ENCODE peak calls at places on chromosomes 6 and 20, in eight cellular contexts. S is lower lobe of right lung; M is pancreas; E is right cardiac atrium; R is neural progenitor cell; P is CD8-positive, alpha-beta T cell; V is fibroblast of lung; Q is MM.1S. H is an unnamed sample.
A peak's percentile ranks its signal among the peaks of the same experiment; 100 is the strongest.

GRCh38 chr20:63955281-63955845 is 853 bp downstream of the UCKL1 start:
- DNase-seq in Q (no peak), P (peak; percentile 48), S (peak; percentile 74), R (peak; percentile 70), E (peak; percentile 64), M (peak; percentile 52), V (peak; percentile 33), H (peak; percentile 58)

GRCh38 chr6:138577151-138577915 is 78.0 kb upstream of the NHSL1 start:
- DNase-seq in E (no peak), Q (no peak), M (no peak), R (peak; percentile 38), V (no peak), S (no peak), P (no peak), H (no peak)

GRCh38 chr6:33105386-33105785 is 29.6 kb downstream of the HLA-DPB1 start:
- DNase-seq in E (no peak), S (no peak), V (no peak), P (no peak), R (no peak), Q (no peak), M (no peak), H (no peak)

GRCh38 chr6:73200735-73201134 is 24.6 kb downstream of the KHDC1L start:
- DNase-seq in P (no peak), M (no peak), S (no peak), R (no peak), V (no peak), E (no peak), Q (no peak), H (no peak)

GRCh38 chr6:28490191-28490890 is 25.3 kb downstream of the GPX6 start:
- DNase-seq in R (peak; percentile 26), S (no peak), Q (no peak), E (no peak), V (no peak), P (no peak), M (no peak), H (peak; percentile 12)

GRCh38 chr6:160990847-160991410 is 640 bp upstream of the MAP3K4 start:
- DNase-seq in M (no peak), V (no peak), E (no peak), S (no peak), Q (no peak), P (no peak), R (no peak), H (no peak)

GRCh38 chr6:160461641-160462040 is 113.5 kb downstream of the SLC22A3 start:
- DNase-seq in E (no peak), P (peak; percentile 17), S (no peak), R (no peak), Q (no peak), V (peak; percentile 12), M (no peak), H (no peak)

GRCh38 chr6:155188707-155189496 is 74.9 kb upstream of the CLDN20 start:
- DNase-seq in M (no peak), V (peak; percentile 99), R (no peak), E (no peak), P (no peak), S (no peak), Q (no peak), H (peak; percentile 75)

GRCh38 chr6:45377041-45377554 is 636 bp downstream of the SUPT3H start:
- DNase-seq in V (peak; percentile 31), E (no peak), Q (peak; percentile 17), S (no peak), M (no peak), P (no peak), R (no peak), H (no peak)

GRCh38 chr6:100456881-100457220 is 7.9 kb downstream of the SIM1 start:
- DNase-seq in E (no peak), V (no peak), P (no peak), S (no peak), R (no peak), M (no peak), Q (no peak), H (no peak)

GRCh38 chr6:100457251-100457990 is 7.3 kb downstream of the SIM1 start:
- DNase-seq in E (no peak), R (peak; percentile 60), S (no peak), V (no peak), P (no peak), M (no peak), Q (no peak), H (no peak)

GRCh38 chr6:100459291-100459690 is 5.4 kb downstream of the SIM1 start:
- DNase-seq in P (no peak), V (no peak), E (no peak), M (no peak), Q (no peak), S (no peak), R (no peak), H (no peak)

GRCh38 chr6:100460650-100461204 is 4.0 kb downstream of the SIM1 start:
- DNase-seq in E (no peak), V (no peak), S (no peak), Q (no peak), P (no peak), M (no peak), R (peak; percentile 71), H (peak; percentile 31)

GRCh38 chr6:100458841-100459154 is 5.9 kb downstream of the SIM1 start:
- DNase-seq in E (no peak), R (no peak), S (no peak), P (no peak), V (no peak), M (no peak), Q (no peak), H (no peak)
- H3K4me3 ChIP-seq in E (no peak overlapping the region), R (no peak overlapping the region), S (no peak overlapping the region), P (no peak overlapping the region), V (no peak overlapping the region), M (peak overlapping the region; percentile 24), Q (no peak overlapping the region), H (no peak overlapping the region)

DNA sequence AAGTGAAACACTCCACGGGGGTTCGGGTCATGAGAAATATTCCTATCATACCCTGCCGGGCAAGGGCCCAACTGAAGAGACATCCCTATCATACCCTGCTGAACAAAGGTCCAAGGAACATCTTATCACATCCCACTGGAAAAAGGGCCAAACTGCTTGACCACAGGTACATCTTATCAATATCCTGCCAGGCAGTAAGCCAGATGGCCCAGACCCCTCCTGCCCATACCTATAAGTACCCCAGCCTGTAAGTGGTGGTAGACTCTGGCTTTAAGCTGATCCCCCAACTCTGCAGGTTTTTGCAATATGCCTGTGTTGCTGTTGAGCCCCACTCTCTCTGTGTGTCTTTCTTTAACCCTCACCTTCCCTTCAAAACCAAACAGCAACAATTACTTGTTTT is 51.6 kb downstream of the ZNF334 start:
- DNase-seq in Q (no peak), V (no peak), S (no peak), E (no peak), M (no peak), P (no peak), R (no peak), H (no peak)
- H3K27me3 ChIP-seq in Q (peaks cover 6% of the 10 kb centered on the region), V (peaks cover 3% of the 10 kb centered on the region), S (peaks cover 13% of the 10 kb centered on the region), E (no peaks in the 10 kb centered on the region), M (no peaks in the 10 kb centered on the region), P (no peaks in the 10 kb centered on the region), R (no peaks in the 10 kb centered on the region), H (no peaks in the 10 kb centered on the region)

GRCh38 chr6:41036601-41037000 is 2.4 kb downstream of the UNC5CL start:
- DNase-seq in P (no peak), S (no peak), M (no peak), Q (no peak), E (no peak), V (no peak), R (no peak), H (no peak)
- H3K9me3 ChIP-seq in P (no peaks in the 10 kb centered on the region), S (no peaks in the 10 kb centered on the region), M (no peaks in the 10 kb centered on the region), Q (no peaks in the 10 kb centered on the region), E (no peaks in the 10 kb centered on the region), V (no peaks in the 10 kb centered on the region), R (no peaks in the 10 kb centered on the region), H (no peaks in the 10 kb centered on the region)

GRCh38 chr20:61391185-61391584 is 139.1 kb downstream of the CDH4 start:
- DNase-seq in P (no peak), Q (no peak), S (no peak), V (no peak), R (no peak), M (no peak), E (no peak), H (no peak)

GRCh38 chr20:61387961-61388360 is 135.9 kb downstream of the CDH4 start:
- DNase-seq in S (no peak), M (no peak), R (no peak), P (no peak), Q (no peak), V (no peak), E (no peak), H (no peak)

GRCh38 chr20:61387204-61387958 is 135.3 kb downstream of the CDH4 start:
- DNase-seq in E (peak; percentile 33), S (no peak), V (peak; percentile 51), P (no peak), R (peak; percentile 52), Q (no peak), M (peak; percentile 45), H (peak; percentile 64)

GRCh38 chr20:61391812-61392520 is 139.9 kb downstream of the CDH4 start:
- DNase-seq in S (no peak), M (no peak), E (no peak), R (no peak), P (no peak), V (no peak), Q (no peak), H (no peak)

DNA sequence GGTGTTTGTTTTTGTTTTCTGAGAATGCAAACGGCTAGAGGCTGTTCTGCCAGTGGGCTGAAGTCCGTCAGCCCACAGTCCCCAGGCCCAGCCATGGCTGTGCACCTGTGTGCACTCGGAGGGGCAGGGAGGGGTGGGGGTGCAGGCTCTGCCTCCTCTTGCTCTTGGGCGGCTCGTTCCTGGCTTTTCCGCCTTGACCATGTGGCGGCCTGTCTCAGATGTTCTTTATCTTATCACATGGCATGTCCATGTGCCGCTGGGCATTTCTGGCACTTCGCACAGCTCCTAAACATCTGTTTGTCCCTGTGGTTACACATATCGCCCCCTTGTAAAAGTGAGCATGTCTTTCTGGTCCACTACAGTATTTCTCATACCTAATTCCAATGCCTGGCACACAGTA is 137.0 kb downstream of the CDH4 start:
- DNase-seq in S (no peak), R (no peak), V (no peak), E (no peak), Q (no peak), M (no peak), P (no peak), H (no peak)
- H3K4me3 ChIP-seq in S (no peak overlapping the region), R (no peak overlapping the region), V (no peak overlapping the region), E (no peak overlapping the region), Q (no peak overlapping the region), M (no peak overlapping the region), P (no peak overlapping the region), H (no peak overlapping the region)

GRCh38 chr20:50230871-50231270 is 40.2 kb downstream of the CEBPB start:
- DNase-seq in R (no peak), S (no peak), Q (no peak), P (no peak), V (no peak), M (no peak), E (no peak), H (no peak)
- H3K27me3 ChIP-seq in R (no peaks in the 10 kb centered on the region), S (no peaks in the 10 kb centered on the region), Q (peaks cover 46% of the 10 kb centered on the region), P (no peaks in the 10 kb centered on the region), V (no peaks in the 10 kb centered on the region), M (no peaks in the 10 kb centered on the region), E (no peaks in the 10 kb centered on the region), H (no peaks in the 10 kb centered on the region)

DNA sequence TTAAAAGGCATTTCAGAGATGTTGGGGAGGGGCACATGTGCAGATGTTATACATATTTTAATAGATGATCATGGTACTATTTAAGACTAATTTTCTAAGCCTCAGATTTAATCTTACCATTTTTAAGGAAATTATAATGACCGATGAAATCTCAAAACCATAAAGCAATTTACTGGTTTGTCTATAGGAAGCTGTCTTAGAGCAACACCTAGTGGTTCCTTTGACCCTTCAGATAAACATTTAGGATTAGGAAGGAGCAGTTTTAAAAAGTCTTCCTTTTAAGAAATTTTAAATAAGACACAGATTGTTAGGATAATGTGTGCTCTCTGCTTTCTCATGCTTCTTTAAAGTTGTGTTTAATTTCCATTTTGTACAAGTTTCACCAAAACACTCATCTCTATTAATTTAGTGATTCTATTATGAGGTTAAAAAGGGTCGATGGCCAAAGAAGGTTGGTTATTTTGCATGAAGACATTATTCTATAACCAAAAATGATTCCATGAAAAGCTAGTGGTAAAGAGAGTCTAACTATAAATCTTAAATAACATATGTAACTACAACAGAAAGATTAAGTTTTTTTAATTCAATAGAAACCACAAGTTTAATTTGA is 376.4 kb downstream of the HACE1 start:
- DNase-seq in E (no peak), R (no peak), S (no peak), P (no peak), Q (no peak), V (peak; percentile 0), M (no peak), H (no peak)
- H3K9me3 ChIP-seq in E (no peaks in the 10 kb centered on the region), R (no peaks in the 10 kb centered on the region), S (no peaks in the 10 kb centered on the region), P (no peaks in the 10 kb centered on the region), Q (no peaks in the 10 kb centered on the region), V (no peaks in the 10 kb centered on the region), M (no peaks in the 10 kb centered on the region), H (no peaks in the 10 kb centered on the region)